ENCODE peak calls at places on chromosomes 16 and 17, in seven cellular contexts. I is neuronal stem cell, H is activated T-helper 1 cell treated with Interleukin-2 at 50 U/mL for 16 hours, J is T-cell, E is upper lobe of right lung, X is AG04450, N is GM23338. Z is an unnamed sample.

GRCh38 chr16:50627419-50627818 is 53.7 kb downstream of the SNX20 start:
- DNase-seq in X (no peak), N (peak), J (peak), I (no peak), E (no peak), H (peak), Z (peak)

GRCh38 chr16:81798311-81799137 is 19.4 kb downstream of the PLCG2 start:
- DNase-seq in N (peak), X (no peak), E (peak), H (no peak), J (no peak), I (no peak), Z (peak)

GRCh38 chr17:43952724-43953666 is 745 bp downstream of the PYY start:
- DNase-seq in N (peak), H (no peak), E (no peak), I (peak), J (no peak), X (no peak), Z (no peak)

GRCh38 chr16:48365030-48365600 is 20.1 kb downstream of the SIAH1 start:
- DNase-seq in I (no peak), H (no peak), N (no peak), X (no peak), J (no peak), E (no peak), Z (no peak)

GRCh38 chr16:89721644-89722391 is 481 bp downstream of the ZNF276 start:
- DNase-seq in N (peak), H (peak), X (no peak), E (peak), J (peak), I (no peak), Z (peak)

GRCh38 chr17:48610282-48611211 is at the start of gene HOXB7:
- DNase-seq in I (no peak), X (no peak), E (peak), J (no peak), N (peak), H (no peak), Z (peak)

GRCh38 chr17:60155815-60156214 is 6.0 kb downstream of the CA4 start:
- DNase-seq in H (no peak), E (no peak), N (no peak), I (no peak), X (no peak), J (no peak), Z (no peak)

GRCh38 chr17:57584050-57584551 is 161.0 kb downstream of the CCDC182 start:
- DNase-seq in X (no peak), J (no peak), H (no peak), I (no peak), N (no peak), E (no peak), Z (no peak)

GRCh38 chr17:30600062-30600829 is 123.0 kb downstream of the GOSR1 start:
- DNase-seq in I (peak), N (peak), H (peak), X (no peak), E (peak), J (peak), Z (peak)

GRCh38 chr17:38982858-38983746 is 15.9 kb upstream of the FBXO47 start:
- DNase-seq in J (no peak), H (peak), N (peak), I (peak), X (peak), E (no peak), Z (peak)

Z was measured in naive B cell.